ENCODE peak calls at places on chromosomes 7 and 10, in eight cellular contexts. N is GM12865, E is adrenal gland, W is tibial nerve, Z is fibroblast of villous mesenchyme, O is brain microvascular endothelial cell, D is choroid plexus epithelial cell, A is IMR-90. S is an unnamed sample.

GRCh38 chr7:5494683-5495561 is 71.3 kb upstream of the TNRC18 start:
- DNase-seq in Z (peak), W (peak), E (peak), N (peak), D (peak), A (peak), O (peak), S (peak)

GRCh38 chr7:102834999-102835398 is 77.8 kb upstream of the LRRC17 start:
- DNase-seq in D (peak), O (peak), W (no peak), Z (peak), N (peak), E (no peak), A (peak), S (no peak)

GRCh38 chr10:35635576-35635975 is 6.5 kb downstream of the FZD8 start:
- DNase-seq in A (peak), W (peak), Z (peak), E (peak), N (peak), O (peak), D (peak), S (peak)

GRCh38 chr7:144437370-144438191 is 34.1 kb upstream of the NOBOX start:
- DNase-seq in A (peak), D (peak), O (peak), W (peak), E (peak), Z (peak), N (peak), S (peak)

GRCh38 chr7:1777122-1777521 is 107.0 kb downstream of the ELFN1 start:
- DNase-seq in O (no peak), E (no peak), D (no peak), Z (no peak), A (no peak), W (no peak), N (no peak), S (no peak)

GRCh38 chr7:24290004-24290641 is 6.1 kb downstream of the NPY start:
- DNase-seq in A (peak), Z (peak), E (no peak), D (peak), W (no peak), O (peak), N (peak), S (no peak)

GRCh38 chr10:15678851-15679250 is 40.9 kb downstream of the ITGA8 start:
- DNase-seq in O (no peak), A (no peak), N (no peak), E (no peak), Z (no peak), W (no peak), D (no peak), S (no peak)

GRCh38 chr7:11077816-11078215 is 104.1 kb downstream of the PHF14 start:
- DNase-seq in D (peak), O (no peak), W (no peak), A (no peak), N (no peak), Z (no peak), E (no peak), S (no peak)

GRCh38 chr10:86355571-86356038 is 11.0 kb downstream of the GRID1 start:
- DNase-seq in N (no peak), A (no peak), W (peak), E (peak), O (no peak), Z (no peak), D (no peak), S (peak)

GRCh38 chr7:6258440-6259182 is 13.8 kb downstream of the CYTH3 start:
- DNase-seq in W (no peak), N (peak), Z (peak), D (peak), A (peak), O (peak), E (no peak), S (no peak)

GRCh38 chr7:92634924-92635519 is 44.8 kb upstream of the FAM133B start:
- DNase-seq in A (peak), N (peak), D (peak), Z (peak), W (no peak), O (peak), E (no peak), S (no peak)

GRCh38 chr10:132906106-132906505 is 36.3 kb downstream of the CFAP46 start:
- DNase-seq in Z (no peak), A (no peak), E (no peak), N (no peak), W (no peak), O (no peak), D (no peak), S (no peak)

GRCh38 chr10:132850896-132851295 is 64.9 kb upstream of the NKX6-2 start:
- DNase-seq in A (no peak), D (no peak), Z (no peak), N (no peak), W (no peak), O (no peak), E (no peak), S (peak)

GRCh38 chr7:116772423-116772852 is 89.9 kb upstream of the CAPZA2 start:
- DNase-seq in N (no peak), A (peak), O (no peak), D (peak), E (no peak), W (no peak), Z (peak), S (no peak)

GRCh38 chr7:128022631-128023532 is 8.4 kb downstream of the LRRC4 start:
- DNase-seq in E (no peak), Z (peak), A (peak), D (peak), O (peak), N (no peak), W (no peak), S (no peak)

GRCh38 chr7:83791737-83792136 is 142.8 kb upstream of the SEMA3E start:
- DNase-seq in D (no peak), O (no peak), W (no peak), N (no peak), E (no peak), A (no peak), Z (no peak), S (no peak)

GRCh38 chr10:103490986-103491314 is 2.6 kb upstream of the NEURL1 start:
- DNase-seq in Z (no peak), A (no peak), O (no peak), N (no peak), E (no peak), D (no peak), W (no peak), S (no peak)

DNA sequence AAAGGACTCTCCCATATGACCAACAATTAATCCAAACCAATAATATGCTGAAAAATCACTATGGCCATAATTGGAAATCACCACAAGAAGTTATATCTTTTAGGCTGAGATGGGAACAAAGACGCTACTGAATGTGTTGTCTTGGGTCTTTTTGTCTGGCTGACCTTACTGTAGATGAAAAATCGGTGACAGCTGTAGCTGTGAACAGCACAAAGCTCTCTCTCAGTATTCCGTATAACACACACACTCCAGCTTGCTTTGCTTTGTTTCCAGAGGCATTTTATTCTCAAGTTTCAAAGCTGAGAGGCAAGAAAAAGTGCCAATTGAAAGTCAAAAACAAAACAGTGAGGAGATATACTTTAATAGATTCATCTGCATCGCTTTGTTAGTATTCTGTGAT is 39.6 kb upstream of the CABCOCO1 start:
- DNase-seq in O (no peak), D (peak), Z (no peak), W (no peak), N (no peak), E (no peak), A (no peak), S (no peak)
- H3K4me3 ChIP-seq in O (no peak), D (no peak), Z (no peak), W (no peak), N (no peak), E (no peak), A (no peak), S (peak)

GRCh38 chr7:91344248-91344647 is 80.0 kb downstream of the FZD1 start:
- DNase-seq in D (no peak), N (no peak), A (no peak), Z (no peak), E (no peak), O (no peak), W (no peak), S (no peak)

GRCh38 chr7:91347288-91347687 is 83.1 kb downstream of the FZD1 start:
- DNase-seq in E (peak), A (peak), W (no peak), N (no peak), D (peak), O (peak), Z (no peak), S (no peak)

GRCh38 chr7:91343420-91343819 is 79.2 kb downstream of the FZD1 start:
- DNase-seq in W (no peak), O (no peak), A (no peak), N (no peak), Z (no peak), D (no peak), E (no peak), S (no peak)

GRCh38 chr7:91344911-91345310 is 80.7 kb downstream of the FZD1 start:
- DNase-seq in O (no peak), A (no peak), E (no peak), Z (no peak), W (no peak), D (peak), N (peak), S (no peak)

DNA sequence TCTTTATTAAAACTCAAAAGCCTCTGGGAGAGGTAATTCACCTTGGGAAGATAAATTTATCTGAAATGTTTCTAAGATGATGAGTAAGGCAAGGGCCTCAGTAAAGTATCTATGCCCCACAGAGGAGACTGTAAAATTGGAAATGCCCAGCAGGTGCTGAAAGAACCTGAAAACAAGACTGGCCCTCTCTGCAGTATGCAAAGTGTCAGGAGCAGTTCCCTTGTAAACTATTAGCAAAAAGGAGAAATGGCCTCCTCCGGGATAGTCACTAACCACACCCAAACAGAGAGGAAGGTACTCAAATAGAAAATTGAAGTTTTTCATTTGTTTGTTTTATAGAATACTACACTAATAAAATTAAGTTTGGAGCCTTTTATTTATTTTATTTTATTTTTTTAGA is 81.2 kb downstream of the FZD1 start:
- DNase-seq in N (peak), Z (no peak), D (no peak), O (no peak), E (no peak), A (no peak), W (no peak), S (no peak)
- TF ChIP-seq CTCF in N (no peak), Z (no peak), D (no peak), O (no peak), E (no peak), A (no peak), W (no peak), S (no peak)

GRCh38 chr10:102151774-102152544 is at the start of gene NOLC1:
- DNase-seq in Z (peak), A (peak), D (peak), W (peak), O (peak), N (peak), E (peak), S (peak)
- H3K4me3 ChIP-seq in Z (peak), A (peak), D (peak), W (peak), O (peak), N (peak), E (peak), S (peak)

GRCh38 chr10:53458007-53458406 is 685.4 kb upstream of the MBL2 start:
- DNase-seq in A (no peak), D (no peak), W (no peak), N (no peak), O (no peak), Z (no peak), E (no peak), S (no peak)

GRCh38 chr10:53447576-53447975 is 675.0 kb upstream of the MBL2 start:
- DNase-seq in Z (no peak), W (no peak), N (no peak), D (no peak), E (no peak), O (no peak), A (no peak), S (no peak)

GRCh38 chr10:53453196-53453595 is 680.6 kb upstream of the MBL2 start:
- DNase-seq in W (no peak), A (no peak), Z (no peak), E (no peak), N (no peak), O (no peak), D (no peak), S (no peak)
- TF ChIP-seq CTCF in W (no peak), A (no peak), Z (no peak), E (no peak), N (peak), O (no peak), D (no peak), S (no peak)

DNA sequence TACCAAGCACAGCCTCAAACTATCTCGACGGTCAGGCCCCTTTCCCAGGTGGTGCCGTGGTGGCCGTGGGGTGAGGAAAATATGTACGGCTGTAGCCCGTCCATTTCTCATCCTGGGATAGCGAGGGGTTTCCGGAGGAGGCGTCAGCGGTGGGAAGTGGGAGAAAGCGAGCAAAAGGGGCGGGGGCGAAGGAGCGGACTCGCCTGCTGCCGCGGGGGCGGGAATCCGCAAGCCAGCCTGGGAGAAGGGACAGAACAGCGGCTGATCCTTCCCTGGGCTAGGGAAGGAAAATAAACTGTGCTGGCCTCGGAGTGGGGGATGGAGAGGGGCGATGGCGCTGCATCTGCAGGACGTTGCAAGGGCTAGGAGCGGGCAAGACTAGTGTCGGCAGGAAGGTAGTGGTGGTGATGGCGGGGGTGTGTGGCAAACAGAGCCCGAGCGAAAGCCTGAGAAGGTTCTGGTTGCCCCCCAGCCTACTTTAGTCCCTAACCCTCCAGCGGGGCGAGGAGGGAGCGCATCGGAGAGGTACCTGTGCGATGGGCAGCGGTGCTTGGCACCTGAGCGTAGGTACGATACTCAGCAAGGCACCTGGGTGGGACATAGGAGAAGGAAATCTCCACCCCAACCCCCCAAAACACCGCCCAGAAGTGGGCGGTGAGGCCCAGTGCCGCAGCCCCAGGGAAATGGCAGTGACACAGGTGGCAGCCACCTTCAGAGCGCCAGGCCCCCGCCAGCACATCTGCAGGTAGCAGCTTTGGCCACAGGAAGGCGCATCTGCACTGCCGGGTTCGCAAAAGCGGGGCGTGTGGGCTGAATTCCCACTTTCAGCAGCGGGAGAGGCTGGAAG is 49.9 kb upstream of the STEAP1B start:
- DNase-seq in D (no peak), Z (no peak), N (peak), O (peak), A (peak), E (no peak), W (no peak), S (no peak)
- H3K4me3 ChIP-seq in D (peak), Z (peak), N (no peak), O (peak), A (peak), E (peak), W (peak), S (peak)